ENCODE peak calls at places on chromosomes 13 and 19, in five cellular contexts. F is IMR-90, T is astrocyte of the cerebellum, Z is H9, K is GM10248. P is an unnamed sample.

GRCh38 chr19:32537626-32538025 is 43.4 kb upstream of the PDCD5 start:
- DNase-seq in F (no peak), T (no peak), Z (no peak), K (no peak), P (no peak)

GRCh38 chr13:98189841-98190505 is 12.9 kb upstream of the RNF113B start:
- DNase-seq in F (no peak), T (no peak), Z (no peak), K (no peak), P (no peak)

GRCh38 chr19:5358173-5358800 is 17.7 kb upstream of the PTPRS start:
- DNase-seq in F (peak), T (no peak), Z (no peak), K (no peak), P (peak)

GRCh38 chr13:72384186-72384823 is 343.1 kb downstream of the MZT1 start:
- DNase-seq in F (no peak), T (no peak), Z (no peak), K (no peak), P (peak)

GRCh38 chr19:41327076-41327475 is 17.1 kb downstream of the CCDC97 start:
- DNase-seq in F (no peak), T (no peak), Z (no peak), K (no peak), P (peak)

GRCh38 chr19:15248648-15249559 is 16.7 kb upstream of the EPHX3 start:
- DNase-seq in F (peak), T (peak), Z (no peak), K (no peak), P (peak)

GRCh38 chr13:47277774-47278173 is 380.9 kb upstream of the HTR2A start:
- DNase-seq in F (peak), T (no peak), Z (no peak), K (no peak), P (peak)

GRCh38 chr13:39245688-39246087 is 207.4 kb downstream of the NHLRC3 start:
- DNase-seq in F (no peak), T (no peak), Z (no peak), K (no peak), P (no peak)

DNA sequence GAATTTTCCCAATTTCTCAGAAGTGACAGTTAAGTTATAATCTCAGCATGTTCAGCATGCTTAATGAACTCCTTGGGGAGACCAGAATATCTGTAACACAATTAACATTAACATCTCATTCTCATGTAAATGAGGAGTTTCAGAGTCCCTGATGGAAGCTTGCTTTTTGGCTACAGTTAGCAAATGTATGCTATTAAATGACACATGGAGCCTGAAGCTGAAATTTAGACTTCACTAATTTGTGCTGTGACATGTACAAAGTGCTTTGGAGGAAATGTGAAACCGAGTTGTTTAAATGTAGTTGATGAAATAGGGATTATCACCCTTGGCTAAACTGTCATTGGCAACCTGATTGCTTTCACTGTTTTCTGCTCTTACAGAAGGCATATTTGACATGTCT is 2265.1 kb upstream of the PCDH20 start:
- DNase-seq in F (no peak), T (no peak), Z (no peak), K (no peak), P (no peak)
- TF ChIP-seq CTCF in F (no peak), T (no peak), Z (no peak), K (no peak), P (no peak)

GRCh38 chr19:1355974-1356865 is 27.5 kb upstream of the NDUFS7 start:
- DNase-seq in F (peak), T (no peak), Z (no peak), K (no peak), P (peak)

GRCh38 chr19:1355258-1355973 is 28.3 kb upstream of the NDUFS7 start:
- DNase-seq in F (no peak), T (no peak), Z (no peak), K (peak), P (peak)

GRCh38 chr19:1357695-1358094 is 26.0 kb upstream of the NDUFS7 start:
- DNase-seq in F (no peak), T (no peak), Z (peak), K (no peak), P (no peak)

GRCh38 chr19:1353144-1353543 is 30.6 kb upstream of the NDUFS7 start:
- DNase-seq in F (no peak), T (no peak), Z (no peak), K (no peak), P (no peak)

DNA sequence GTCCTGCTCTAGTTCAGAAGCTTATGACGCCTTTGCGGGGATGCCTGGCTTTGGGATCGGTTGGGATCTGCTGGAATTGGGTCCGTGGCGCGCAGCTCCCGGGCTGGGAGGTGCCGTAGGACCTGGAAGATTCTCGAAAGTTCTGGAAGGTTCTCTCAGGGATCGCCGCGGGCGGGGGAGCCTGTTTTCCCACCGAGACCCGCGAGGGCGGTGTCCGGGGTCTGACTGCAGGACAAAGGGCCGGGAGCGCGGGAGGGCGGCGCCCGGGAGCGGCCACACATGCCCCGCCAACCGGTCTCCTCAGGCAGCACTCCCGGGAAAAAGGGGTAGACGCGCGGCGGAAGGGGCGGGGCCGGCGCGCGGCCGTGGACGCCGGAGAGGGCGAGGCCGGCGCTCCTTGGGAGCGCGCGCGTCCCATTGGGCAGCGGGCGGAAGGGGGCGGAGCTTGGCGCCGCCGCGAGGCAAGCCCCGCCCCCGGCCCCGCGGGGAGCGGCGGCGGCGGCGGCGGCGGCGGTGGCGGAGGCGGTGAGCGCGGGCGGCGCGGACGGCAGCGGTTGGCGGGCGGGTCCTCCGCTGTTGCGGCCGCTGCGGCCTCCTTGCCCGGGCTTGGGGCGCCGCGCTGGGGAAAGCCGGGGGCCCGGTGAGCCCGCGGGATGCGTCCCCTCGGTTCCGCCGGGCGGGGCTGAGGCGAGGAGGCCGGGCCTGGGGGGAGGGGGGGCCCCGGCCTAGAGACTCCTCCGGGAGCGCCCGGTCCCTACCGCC is 29.0 kb upstream of the NDUFS7 start:
- DNase-seq in F (peak), T (peak), Z (peak), K (peak), P (peak)
- TF ChIP-seq CTCF in F (no peak), T (peak), Z (no peak), K (no peak), P (no peak)

GRCh38 chr13:56558698-56559320 is 581.9 kb upstream of the PRR20A start:
- DNase-seq in F (no peak), T (no peak), Z (no peak), K (no peak), P (no peak)

DNA sequence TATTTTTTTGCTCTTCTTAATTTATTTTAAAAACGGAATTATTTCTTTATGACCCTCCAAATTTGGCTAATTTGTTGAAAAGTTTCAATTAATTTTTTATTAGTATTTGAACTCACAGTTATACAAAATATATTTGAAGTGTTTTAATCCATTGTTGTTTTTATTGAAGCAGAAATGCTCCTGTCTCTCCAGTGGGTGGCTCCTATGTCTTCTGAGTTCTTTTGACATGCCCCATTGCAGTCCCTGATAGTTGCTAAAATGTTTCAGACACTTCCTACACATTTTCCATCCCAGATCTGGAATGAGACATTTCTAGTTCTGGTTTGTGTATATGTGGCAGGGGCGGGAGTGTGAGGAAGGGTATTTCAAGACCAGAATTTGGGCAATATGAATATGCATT is 579.4 kb upstream of the PRR20A start:
- DNase-seq in F (no peak), T (no peak), Z (no peak), K (no peak), P (no peak)
- TF ChIP-seq CTCF in F (no peak), T (no peak), Z (peak), K (no peak), P (no peak)

GRCh38 chr13:111664696-111665095 is 344.3 kb downstream of the TEX29 start:
- DNase-seq in F (no peak), T (no peak), Z (peak), K (no peak), P (no peak)

GRCh38 chr13:111667757-111668156 is 347.3 kb downstream of the TEX29 start:
- DNase-seq in F (no peak), T (no peak), Z (peak), K (no peak), P (no peak)

GRCh38 chr13:111665691-111666095 is 345.3 kb downstream of the TEX29 start:
- DNase-seq in F (no peak), T (no peak), Z (peak), K (no peak), P (no peak)

GRCh38 chr13:111666377-111666776 is 345.9 kb downstream of the TEX29 start:
- DNase-seq in F (no peak), T (no peak), Z (peak), K (no peak), P (no peak)

GRCh38 chr13:111668451-111668850 is 348.0 kb downstream of the TEX29 start:
- DNase-seq in F (no peak), T (no peak), Z (peak), K (no peak), P (no peak)
- TF ChIP-seq CTCF in F (no peak), T (no peak), Z (no peak), K (no peak), P (no peak)

DNA sequence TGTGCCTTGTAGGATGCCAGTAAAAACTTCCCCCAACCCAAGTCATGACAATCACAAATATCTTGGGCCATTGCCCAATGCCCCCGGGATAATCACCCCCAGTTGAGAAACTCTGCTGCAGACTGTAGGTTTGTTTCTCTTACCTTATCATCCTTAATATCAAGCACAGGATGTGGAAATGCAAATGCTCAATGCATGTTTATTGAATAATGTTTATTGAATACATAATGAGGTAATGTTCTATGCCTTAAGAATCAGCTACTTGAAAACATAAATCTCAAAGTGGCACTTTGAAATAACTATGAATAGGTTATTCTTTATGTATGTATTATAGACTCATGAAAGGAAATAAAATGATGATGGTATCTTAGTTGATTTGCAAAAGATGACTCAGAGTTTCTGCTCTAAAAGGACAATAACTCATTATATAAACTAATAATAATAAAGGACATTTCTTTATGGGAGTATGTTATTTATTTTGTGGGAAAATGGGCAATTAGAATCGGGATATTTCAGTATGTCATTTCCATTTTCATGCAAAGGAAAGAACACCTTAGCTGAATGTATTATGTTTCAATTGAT is 414.2 kb downstream of the EFNB2 start:
- DNase-seq in F (no peak), T (no peak), Z (no peak), K (no peak), P (no peak)
- TF ChIP-seq CTCF in F (no peak), T (no peak), Z (no peak), K (no peak), P (no peak)